ENCODE peak calls at places on chromosomes 16 and 17, in seven cellular contexts. G, H, W, F, M, Y and L are unnamed samples.

GRCh38 chr16:78034530-78034929 is 12.2 kb downstream of the CLEC3A start:
- DNase-seq in W (no peak), M (no peak), F (no peak), Y (no peak), G (no peak), H (no peak), L (no peak)

GRCh38 chr17:19317359-19318095 is 45.0 kb downstream of the B9D1 start:
- DNase-seq in W (peak; percentile 80), G (peak; percentile 71), H (no peak), Y (peak; percentile 86), M (no peak), F (no peak), L (peak; percentile 88)

GRCh38 chr17:30823425-30823824 is 1.1 kb downstream of the CRLF3 start:
- DNase-seq in Y (peak; percentile 50), G (no peak), W (no peak), F (no peak), H (no peak), M (no peak), L (no peak)

GRCh38 chr16:9054460-9054859 is 37.0 kb upstream of the HAPSTR1 start:
- DNase-seq in M (no peak), G (no peak), F (no peak), Y (peak; percentile 24), W (no peak), H (no peak), L (no peak)

GRCh38 chr17:43456661-43457361 is 27.0 kb upstream of the DHX8 start:
- DNase-seq in M (peak; percentile 40), G (no peak), H (no peak), Y (no peak), F (no peak), W (no peak), L (no peak)

GRCh38 chr17:49001671-49002070 is 4.5 kb downstream of the IGF2BP1 start:
- DNase-seq in G (no peak), H (no peak), M (no peak), F (no peak), W (no peak), Y (no peak), L (no peak)

GRCh38 chr17:74923538-74924249 is 379 bp upstream of the OTOP2 start:
- DNase-seq in F (no peak), M (peak; percentile 89), G (peak; percentile 46), H (peak; percentile 51), Y (peak; percentile 51), W (peak; percentile 87), L (peak; percentile 23)

GRCh38 chr17:7281953-7282751 is 634 bp downstream of the SLC2A4 start:
- DNase-seq in G (no peak), H (no peak), F (no peak), Y (no peak), M (peak; percentile 1), W (no peak), L (no peak)

GRCh38 chr17:19647697-19648474 is 665 bp upstream of the ALDH3A2 start:
- DNase-seq in Y (peak; percentile 39), H (peak; percentile 3), M (peak; percentile 79), W (peak; percentile 46), F (peak; percentile 50), G (peak; percentile 30), L (peak; percentile 71)

GRCh38 chr16:54177052-54177856 is 109.3 kb downstream of the IRX3 start:
- DNase-seq in H (no peak), Y (no peak), F (no peak), M (no peak), W (no peak), G (no peak), L (no peak)

GRCh38 chr17:8320990-8321389 is 10.9 kb downstream of the ARHGEF15 start:
- DNase-seq in Y (peak; percentile 13), F (no peak), G (no peak), H (no peak), W (peak; percentile 8), M (no peak), L (no peak)

GRCh38 chr17:39787038-39787437 is 49.3 kb downstream of the GRB7 start:
- DNase-seq in M (no peak), F (no peak), H (no peak), G (no peak), Y (no peak), W (no peak), L (no peak)

GRCh38 chr17:75476274-75476673 is 19.8 kb downstream of the TMEM94 start:
- DNase-seq in W (no peak), M (no peak), H (no peak), G (no peak), Y (no peak), F (no peak), L (peak; percentile 60)

GRCh38 chr16:86245895-86246294 is 264.4 kb upstream of the FOXF1 start:
- DNase-seq in W (no peak), Y (no peak), F (no peak), H (no peak), G (no peak), M (no peak), L (no peak)

GRCh38 chr16:84735846-84736586 is 36.2 kb downstream of the USP10 start:
- DNase-seq in G (no peak), H (peak; percentile 9), W (no peak), Y (no peak), F (no peak), M (no peak), L (no peak)

GRCh38 chr16:58109881-58110280 is 19.3 kb downstream of the CFAP20 start:
- DNase-seq in W (no peak), F (no peak), M (no peak), H (no peak), G (no peak), Y (no peak), L (no peak)

GRCh38 chr16:84486551-84487235 is 17.8 kb downstream of the MEAK7 start:
- DNase-seq in G (no peak), Y (no peak), M (no peak), W (no peak), H (no peak), F (no peak), L (no peak)

GRCh38 chr16:80816372-80816771 is 12.0 kb upstream of the CDYL2 start:
- DNase-seq in H (no peak), G (no peak), F (no peak), M (no peak), W (no peak), Y (no peak), L (no peak)

GRCh38 chr17:27282054-27282501 is 11.8 kb upstream of the WSB1 start:
- DNase-seq in H (no peak), F (no peak), W (peak; percentile 41), Y (peak; percentile 39), M (peak; percentile 61), G (no peak), L (no peak)

GRCh38 chr17:51147641-51148040 is 5.7 kb upstream of the NME1 start:
- DNase-seq in F (no peak), Y (no peak), W (no peak), H (no peak), G (no peak), M (no peak), L (no peak)

GRCh38 chr17:69724236-69724635 is 309.7 kb downstream of the MAP2K6 start:
- DNase-seq in F (no peak), Y (no peak), W (no peak), G (no peak), H (no peak), M (no peak), L (no peak)